ENCODE peak calls at places on chromosomes 13 and 19, in ten cellular contexts. G is stimulated activated CD4-positive, alpha-beta T cell treated with anti-CD3 and anti-CD28 coated beads, TNF-alpha, amount 100 ng/mL, for 24 hours; P is bronchial epithelial cell; I is A172; Q is amniotic stem cell; N is activated CD8-positive, alpha-beta T cell treated with anti-CD3 and anti-CD28 coated beads for 36 hours; Z is fibroblast of lung; J is activated CD4-positive, alpha-beta T cell treated with anti-CD3 and anti-CD28 coated beads, Interleukin-2, amount 50 U/mL, for 24 hours; M is activated T-helper 9 cell treated with anti-CD3 and anti-CD28 coated beads, Interleukin-2, amount 50 U/mL, for 16 hours; A is cerebellar nuclear complex. O is an unnamed sample.

GRCh38 chr19:37362733-37363132 is 8.2 kb upstream of the ZNF527 start:
- DNase-seq in J (no peak), G (no peak), N (peak; percentile 15), A (no peak), I (no peak), P (peak; percentile 4), Q (no peak), M (no peak), Z (no peak), O (no peak)

GRCh38 chr13:65336916-65337315 is 1893.2 kb downstream of the PCDH9 start:
- DNase-seq in P (no peak), I (peak; percentile 35), Z (peak; percentile 73), N (no peak), M (no peak), G (no peak), J (no peak), A (no peak), Q (peak; percentile 20), O (no peak)

GRCh38 chr13:23621316-23621645 is 51.1 kb downstream of the TNFRSF19 start:
- DNase-seq in J (no peak), G (no peak), Q (no peak), Z (peak; percentile 95), M (no peak), P (peak; percentile 98), I (peak; percentile 88), A (no peak), N (peak; percentile 36), O (peak; percentile 65)

GRCh38 chr13:100565291-100565690 is 23.3 kb downstream of the GGACT start:
- DNase-seq in A (no peak), J (no peak), M (no peak), P (no peak), N (no peak), G (no peak), Q (no peak), I (no peak), Z (no peak), O (no peak)

GRCh38 chr13:101706651-101707050 is 254.2 kb downstream of the ITGBL1 start:
- DNase-seq in J (no peak), Z (peak; percentile 80), G (no peak), Q (peak; percentile 13), N (peak; percentile 41), P (peak; percentile 65), M (no peak), A (no peak), I (peak; percentile 83), O (peak; percentile 86)

GRCh38 chr13:113182046-113182445 is 23.6 kb downstream of the PROZ start:
- DNase-seq in Z (peak; percentile 64), G (no peak), M (no peak), N (no peak), I (no peak), A (no peak), J (no peak), P (no peak), Q (no peak), O (no peak)

GRCh38 chr19:46716013-46716671 is 772 bp downstream of the PRKD2 start:
- DNase-seq in Z (no peak), G (no peak), M (no peak), I (no peak), N (peak; percentile 48), J (no peak), P (no peak), Q (no peak), A (no peak), O (peak; percentile 31)

GRCh38 chr13:111846396-111847174 is 220.4 kb upstream of the SOX1 start:
- DNase-seq in A (no peak), N (no peak), Z (no peak), P (no peak), Q (no peak), J (no peak), M (no peak), G (no peak), I (no peak), O (no peak)

GRCh38 chr13:39415403-39415802 is 187.6 kb downstream of the LHFPL6 start:
- DNase-seq in N (peak; percentile 20), J (no peak), Z (peak; percentile 47), Q (no peak), A (no peak), I (peak; percentile 11), G (no peak), P (peak; percentile 48), M (no peak), O (peak; percentile 59)

GRCh38 chr19:41997121-41997850 is 3.3 kb upstream of the ATP1A3 start:
- DNase-seq in I (peak; percentile 50), M (no peak), G (no peak), Q (no peak), Z (peak; percentile 29), N (peak; percentile 59), J (no peak), P (no peak), A (no peak), O (peak; percentile 54)

GRCh38 chr19:45645068-45645630 is 6.0 kb upstream of the EML2 start:
- DNase-seq in A (no peak), P (no peak), J (no peak), Q (no peak), G (no peak), N (no peak), Z (no peak), M (no peak), I (no peak), O (no peak)

GRCh38 chr19:18294467-18294864 is 13.0 kb upstream of the JUND start:
- DNase-seq in N (peak; percentile 99), Z (peak; percentile 34), P (peak; percentile 48), J (no peak), I (no peak), M (peak; percentile 85), A (no peak), Q (no peak), G (peak; percentile 72), O (no peak)

GRCh38 chr13:31267126-31267784 is 67.5 kb downstream of the B3GLCT start:
- DNase-seq in Q (no peak), A (no peak), J (no peak), M (no peak), I (no peak), G (no peak), Z (peak; percentile 47), N (no peak), P (peak; percentile 90), O (no peak)

GRCh38 chr13:52925775-52926285 is 77.4 kb upstream of the PCDH8 start:
- DNase-seq in A (no peak), M (no peak), P (peak; percentile 94), I (no peak), N (no peak), Q (no peak), G (no peak), J (no peak), Z (no peak), O (peak; percentile 83)

GRCh38 chr19:1149259-1150045 is 24.6 kb downstream of the SBNO2 start:
- DNase-seq in M (no peak), P (no peak), Q (no peak), I (no peak), A (no peak), N (no peak), J (no peak), Z (no peak), G (no peak), O (no peak)

GRCh38 chr19:50401505-50402450 is 17.0 kb upstream of the SPIB start:
- DNase-seq in G (no peak), Q (no peak), N (no peak), J (no peak), Z (no peak), P (no peak), M (no peak), I (no peak), A (no peak), O (no peak)

GRCh38 chr13:110426745-110427144 is 119.7 kb downstream of the COL4A2 start:
- DNase-seq in G (no peak), N (no peak), Z (no peak), A (no peak), Q (no peak), I (no peak), J (no peak), P (no peak), M (no peak), O (no peak)

GRCh38 chr19:46603195-46603637 is 2.1 kb downstream of the CALM3 start:
- DNase-seq in A (no peak), G (no peak), Q (no peak), M (no peak), Z (no peak), P (no peak), N (no peak), I (no peak), J (no peak), O (no peak)

GRCh38 chr13:98504371-98504963 is 72.4 kb downstream of the STK24 start:
- DNase-seq in P (no peak), M (no peak), A (no peak), Z (no peak), G (no peak), I (no peak), Q (no peak), N (peak; percentile 77), J (no peak), O (no peak)

GRCh38 chr19:16771618-16772017 is 52.0 kb downstream of the NWD1 start:
- DNase-seq in P (peak; percentile 73), Z (peak; percentile 59), M (peak; percentile 46), I (peak; percentile 78), N (peak; percentile 88), J (peak; percentile 57), G (peak; percentile 48), A (no peak), Q (peak; percentile 37), O (peak; percentile 68)

GRCh38 chr13:114096031-114096485 is 36.4 kb downstream of the RASA3 start:
- DNase-seq in A (no peak), J (no peak), M (no peak), N (no peak), G (no peak), I (no peak), Q (no peak), Z (no peak), P (no peak), O (no peak)

GRCh38 chr13:44084146-44084545 is 204.4 kb downstream of the LACC1 start:
- DNase-seq in G (no peak), I (no peak), J (no peak), Q (no peak), Z (no peak), P (no peak), M (no peak), N (no peak), A (peak; percentile 92), O (no peak)

GRCh38 chr19:29672319-29672932 is 7.2 kb downstream of the PLEKHF1 start:
- DNase-seq in A (no peak), Q (no peak), Z (no peak), M (no peak), P (no peak), I (no peak), N (peak; percentile 30), J (no peak), G (no peak), O (no peak)

GRCh38 chr13:45826741-45827140 is 24.8 kb downstream of the SIAH3 start:
- DNase-seq in Z (no peak), A (no peak), P (no peak), N (no peak), Q (no peak), J (no peak), M (no peak), G (no peak), I (no peak), O (no peak)

GRCh38 chr19:13783565-13784500 is 9.6 kb downstream of the C19orf53 start:
- DNase-seq in N (no peak), A (no peak), Z (no peak), I (no peak), G (no peak), Q (no peak), J (no peak), M (no peak), P (peak; percentile 53), O (no peak)

GRCh38 chr13:43365042-43365344 is 341.6 kb downstream of the DNAJC15 start:
- DNase-seq in Z (no peak), J (no peak), I (no peak), A (no peak), M (no peak), G (no peak), P (no peak), N (no peak), Q (no peak), O (no peak)

GRCh38 chr13:30808600-30808999 is 73.3 kb downstream of the ALOX5AP start:
- DNase-seq in J (no peak), I (no peak), M (no peak), A (no peak), G (no peak), N (no peak), P (no peak), Q (no peak), Z (no peak), O (no peak)

GRCh38 chr19:5128251-5128931 is 159.5 kb downstream of the KDM4B start:
- DNase-seq in I (peak; percentile 61), A (no peak), J (no peak), G (no peak), M (no peak), Z (peak; percentile 83), P (no peak), Q (no peak), N (no peak), O (no peak)

O was measured in MG63.